ENCODE peak calls at places on chromosomes 4 and X, in nine cellular contexts. Y is WERI-Rb-1, X is A673, I is spleen, N is heart left ventricle, F is right atrium auricular region, B is lower lobe of right lung, W is body of pancreas, H is tibial nerve. E is an unnamed sample.

GRCh38 chr4:34220601-34221000 is 2023.7 kb downstream of the ARAP2 start:
- DNase-seq in Y (no peak), H (no peak), I (no peak), X (no peak), W (no peak), B (no peak), N (no peak), F (no peak), E (no peak)

GRCh38 chrX:108159028-108159670 is 67.6 kb downstream of the ATG4A start:
- DNase-seq in W (no peak), X (no peak), H (no peak), F (no peak), B (no peak), Y (no peak), I (no peak), N (no peak), E (no peak)

GRCh38 chrX:87409113-87409841 is 108.3 kb upstream of the KLHL4 start:
- DNase-seq in B (peak), I (peak), W (peak), Y (no peak), F (peak), N (peak), X (no peak), H (no peak), E (peak)

GRCh38 chrX:107610667-107611066 is 17.6 kb upstream of the PRPS1 start:
- DNase-seq in W (no peak), H (no peak), F (peak), B (no peak), X (no peak), I (no peak), Y (no peak), N (no peak), E (no peak)

GRCh38 chr4:96295143-96295763 is 455.4 kb downstream of the PDHA2 start:
- DNase-seq in H (no peak), W (no peak), Y (no peak), N (no peak), I (no peak), X (no peak), F (no peak), B (no peak), E (peak)

GRCh38 chrX:25011589-25012432 is 4.0 kb downstream of the ARX start:
- DNase-seq in Y (no peak), I (no peak), W (no peak), B (no peak), X (no peak), H (no peak), N (no peak), F (no peak), E (no peak)

GRCh38 chr4:145130788-145131398 is 32.8 kb downstream of the ABCE1 start:
- DNase-seq in B (no peak), H (no peak), F (no peak), X (no peak), I (no peak), W (no peak), Y (peak), N (no peak), E (peak)

GRCh38 chr4:15234101-15234500 is 193.7 kb upstream of the C1QTNF7 start:
- DNase-seq in W (no peak), B (no peak), Y (no peak), N (no peak), X (peak), F (no peak), I (no peak), H (no peak), E (peak)

GRCh38 chr4:1621996-1622637 is 62.0 kb downstream of the FAM53A start:
- DNase-seq in I (peak), W (no peak), F (no peak), X (no peak), N (no peak), H (no peak), Y (no peak), B (no peak), E (no peak)

GRCh38 chrX:13488706-13489105 is 80.7 kb upstream of the EGFL6 start:
- DNase-seq in I (no peak), Y (no peak), F (no peak), B (no peak), H (no peak), W (no peak), X (no peak), N (no peak), E (no peak)

GRCh38 chrX:111302284-111302683 is 32.0 kb upstream of the CAPN6 start:
- DNase-seq in B (no peak), H (no peak), Y (no peak), X (no peak), W (no peak), I (no peak), F (no peak), N (no peak), E (no peak)

GRCh38 chr4:7415927-7416686 is 18.6 kb downstream of the PSAPL1 start:
- DNase-seq in X (no peak), I (peak), N (no peak), H (no peak), W (no peak), F (no peak), Y (peak), B (no peak), E (no peak)

DNA sequence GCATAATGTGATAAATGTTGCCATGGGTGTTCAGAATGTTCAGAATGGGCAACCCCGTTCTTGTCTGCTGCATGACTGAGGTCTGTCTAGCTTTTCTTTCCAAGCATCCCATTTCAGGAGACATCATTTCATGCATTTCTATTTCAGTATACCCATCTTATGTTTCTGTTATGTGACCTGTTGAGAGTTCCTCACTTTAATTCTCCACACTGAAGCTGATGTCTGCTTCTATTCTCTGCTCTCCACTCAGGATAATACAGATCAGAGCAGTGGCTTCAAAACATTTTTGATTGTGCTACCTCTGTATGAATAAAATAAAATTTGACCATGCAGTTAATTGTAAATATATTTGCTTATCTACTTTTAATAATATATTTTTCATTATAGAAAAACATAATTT is 398.6 kb downstream of the ARHGAP24 start:
- DNase-seq in Y (no peak), F (no peak), H (no peak), N (no peak), B (no peak), W (no peak), X (no peak), I (no peak), E (no peak)
- H3K27ac ChIP-seq in Y (no peak), F (no peak), H (no peak), N (no peak), B (no peak), W (peak), X (no peak), I (no peak), E (no peak)

GRCh38 chr4:87121332-87122065 is 98.9 kb downstream of the KLHL8 start:
- DNase-seq in F (no peak), H (no peak), B (no peak), I (no peak), Y (no peak), X (no peak), W (no peak), N (no peak), E (peak)
- H3K4me3 ChIP-seq in F (no peak), H (no peak), B (no peak), I (no peak), Y (no peak), X (no peak), W (no peak), N (no peak), E (no peak)

GRCh38 chr4:3514806-3515421 is 17.3 kb downstream of the LRPAP1 start:
- DNase-seq in N (peak), X (no peak), W (no peak), F (no peak), I (peak), Y (peak), B (peak), H (no peak), E (no peak)
- TF ChIP-seq CTCF in N (peak), X (peak), W (no peak), F (peak), I (no peak), Y (peak), B (no peak), H (no peak), E (peak)

DNA sequence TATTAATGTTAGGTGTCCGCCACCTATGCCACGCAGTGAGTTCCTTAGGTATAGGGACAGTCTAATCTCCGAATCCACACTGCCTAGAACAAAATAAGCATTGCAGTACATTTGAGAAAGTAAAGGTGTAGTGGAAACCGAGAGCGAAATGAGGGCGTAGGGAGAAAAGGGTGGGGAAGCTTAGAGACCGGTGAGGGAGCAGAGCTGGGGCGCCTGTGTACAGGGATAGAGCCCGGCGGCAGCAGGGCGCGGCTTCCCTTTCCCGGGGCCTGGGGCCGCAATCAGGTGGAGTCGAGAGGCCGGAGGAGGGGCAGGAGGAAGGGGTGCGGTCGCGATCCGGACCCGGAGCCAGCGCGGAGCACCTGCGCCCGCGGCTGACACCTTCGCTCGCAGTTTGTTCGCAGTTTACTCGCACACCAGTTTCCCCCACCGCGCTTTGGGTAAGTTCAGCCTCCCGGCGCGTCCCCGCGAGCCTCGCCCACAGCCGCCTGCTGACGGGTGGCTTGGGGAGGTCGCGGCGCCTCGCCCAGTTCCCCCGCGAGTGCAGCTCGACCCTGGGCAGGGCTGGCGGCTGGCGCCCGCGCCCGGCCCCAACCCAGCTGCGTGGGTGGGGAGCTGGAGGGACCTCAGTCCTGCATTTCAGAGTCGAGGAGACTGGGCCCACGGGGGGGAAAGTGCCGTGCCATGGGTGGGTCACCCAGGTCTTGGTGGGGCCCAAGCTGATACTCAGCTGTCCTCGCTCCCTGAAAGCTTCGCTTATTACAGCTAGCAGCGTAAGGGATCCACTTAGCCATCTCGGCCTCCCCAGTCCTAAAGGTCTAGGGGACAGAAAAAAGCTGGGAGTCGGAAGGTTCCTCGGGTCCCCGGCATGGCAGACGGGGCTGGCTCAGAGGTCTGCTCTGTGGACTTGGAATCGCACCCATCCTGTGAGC is at the start of gene ANXA3:
- DNase-seq in Y (peak), B (peak), I (peak), W (peak), X (no peak), N (peak), H (no peak), F (no peak), E (peak)
- H3K27ac ChIP-seq in Y (no peak), B (peak), I (peak), W (peak), X (peak), N (peak), H (peak), F (peak), E (peak)

GRCh38 chr4:134934036-134934806 is 732.6 kb upstream of the PABPC4L start:
- DNase-seq in N (no peak), H (no peak), B (no peak), W (no peak), Y (no peak), F (no peak), X (no peak), I (no peak), E (no peak)

GRCh38 chr4:134936014-134936413 is 734.4 kb upstream of the PABPC4L start:
- DNase-seq in H (no peak), B (no peak), X (no peak), W (no peak), F (no peak), I (no peak), N (no peak), Y (no peak), E (no peak)

GRCh38 chr4:134935320-134935719 is 733.7 kb upstream of the PABPC4L start:
- DNase-seq in Y (peak), W (peak), H (no peak), I (no peak), F (no peak), X (peak), B (no peak), N (no peak), E (peak)
- H3K4me3 ChIP-seq in Y (no peak), W (no peak), H (no peak), I (no peak), F (no peak), X (no peak), B (no peak), N (no peak), E (no peak)

GRCh38 chrX:146224442-146224841 is 406.8 kb downstream of the SLITRK2 start:
- DNase-seq in N (no peak), W (no peak), F (no peak), X (no peak), I (no peak), H (no peak), Y (no peak), B (no peak), E (no peak)
- TF ChIP-seq CTCF in N (no peak), W (no peak), F (no peak), X (peak), I (no peak), H (no peak), Y (peak), B (no peak), E (no peak)

DNA sequence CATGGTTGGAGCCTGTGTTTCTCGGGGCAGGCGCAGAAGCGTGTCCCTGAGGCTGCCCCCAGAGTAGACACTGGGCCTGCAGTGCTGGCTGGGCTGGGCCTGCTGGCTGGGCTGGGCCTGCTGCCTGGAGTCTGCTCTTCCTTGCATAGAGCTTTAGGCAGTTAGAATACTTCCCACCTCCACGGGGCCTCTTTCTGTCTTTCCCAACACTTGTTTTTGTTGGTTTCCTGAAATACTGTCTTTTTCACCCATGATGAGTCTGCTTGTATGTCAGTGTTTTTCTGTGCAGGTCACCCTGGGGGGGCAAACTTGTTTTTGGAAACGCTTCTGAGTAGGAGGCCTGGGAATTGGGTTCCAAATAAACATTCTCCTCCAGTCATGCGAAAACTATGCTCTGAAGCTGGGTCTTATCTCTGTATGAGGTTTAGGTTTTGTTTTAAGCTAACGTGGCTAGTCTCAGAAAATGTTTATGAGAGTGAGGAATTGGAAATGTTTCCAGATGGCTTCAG is 32.2 kb downstream of the TRMT44 start:
- DNase-seq in N (no peak), Y (no peak), B (no peak), I (no peak), X (no peak), H (no peak), W (no peak), F (no peak), E (no peak)
- H3K27ac ChIP-seq in N (no peak), Y (no peak), B (peak), I (no peak), X (no peak), H (peak), W (no peak), F (peak), E (peak)

DNA sequence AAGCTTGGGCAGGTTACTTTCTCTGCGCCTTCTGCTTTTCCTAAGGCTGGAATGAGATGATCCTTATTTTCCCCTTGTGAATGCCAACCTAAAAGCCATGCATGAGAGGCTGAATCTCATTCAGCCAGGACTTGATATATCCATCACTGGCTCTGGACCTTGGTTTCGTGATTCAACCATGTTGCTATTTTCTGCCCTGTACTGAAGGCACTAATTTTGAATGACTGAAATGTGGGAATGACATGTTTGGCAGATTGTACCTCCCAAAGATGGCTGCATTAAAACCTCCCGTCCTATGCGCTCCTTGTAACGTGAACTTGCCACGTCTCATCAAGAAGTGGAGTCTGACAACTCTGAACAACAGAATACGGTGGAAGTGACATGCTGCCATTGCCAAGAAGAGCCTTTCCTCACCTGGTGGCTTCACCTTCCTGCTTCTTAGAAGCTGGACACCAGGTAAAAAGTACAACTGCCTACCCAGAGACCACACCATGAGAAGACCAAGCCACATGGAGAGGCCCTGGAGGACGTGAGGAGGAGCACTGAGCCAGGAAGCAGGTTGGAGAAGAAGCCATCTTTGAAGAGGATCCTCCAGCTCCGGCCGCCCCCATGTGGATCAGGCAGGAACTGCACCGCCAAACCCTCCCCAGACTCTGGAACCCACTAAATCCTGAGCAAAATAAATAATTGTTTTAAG is 174.5 kb downstream of the NSUN7 start:
- DNase-seq in N (peak), I (peak), B (peak), W (peak), Y (peak), H (peak), X (peak), F (peak), E (peak)
- H3K4me3 ChIP-seq in N (no peak), I (no peak), B (no peak), W (no peak), Y (no peak), H (no peak), X (no peak), F (no peak), E (no peak)

GRCh38 chrX:114583646-114584433 is at the start of gene HTR2C:
- DNase-seq in F (no peak), I (no peak), Y (no peak), H (no peak), B (no peak), X (no peak), W (no peak), N (no peak), E (no peak)

GRCh38 chrX:114582698-114583395 is 1.0 kb upstream of the HTR2C start:
- DNase-seq in Y (no peak), W (no peak), X (no peak), F (no peak), N (no peak), B (no peak), I (no peak), H (no peak), E (no peak)

GRCh38 chrX:114581528-114582263 is 2.2 kb upstream of the HTR2C start:
- DNase-seq in Y (no peak), X (peak), H (no peak), B (no peak), N (peak), W (no peak), I (no peak), F (no peak), E (peak)

GRCh38 chrX:114582264-114582632 is 1.6 kb upstream of the HTR2C start:
- DNase-seq in Y (no peak), N (no peak), F (no peak), I (no peak), W (no peak), H (no peak), B (no peak), X (no peak), E (no peak)

GRCh38 chrX:114580336-114580735 is 3.5 kb upstream of the HTR2C start:
- DNase-seq in W (no peak), Y (no peak), B (no peak), H (no peak), I (no peak), N (no peak), F (no peak), X (no peak), E (peak)
- TF ChIP-seq CTCF in W (no peak), Y (no peak), B (no peak), H (no peak), I (no peak), N (no peak), F (no peak), X (peak), E (no peak)

GRCh38 chr4:128955751-128956150 is 137.6 kb downstream of the SCLT1 start:
- DNase-seq in W (no peak), H (no peak), X (peak), F (no peak), I (no peak), Y (no peak), N (no peak), B (no peak), E (no peak)
- H3K27ac ChIP-seq in W (no peak), H (no peak), X (peak), F (no peak), I (no peak), Y (no peak), N (no peak), B (no peak), E (no peak)